ENCODE peak calls at places on chromosome 6, in four cellular contexts. S is A549; P is progenitor cell of endocrine pancreas; K is stimulated activated CD8-positive, alpha-beta memory T cell treated with anti-CD3 and anti-CD28 coated beads, Interleukin-7, amount 100 ng/mL, for 1 hour. R is an unnamed sample.
A peak's percentile ranks its signal among the peaks of the same experiment; 100 is the strongest.

GRCh38 chr6:24332306-24332705 is 25.6 kb downstream of the DCDC2 start:
- DNase-seq in P (no peak), S (no peak), K (no peak), R (no peak)

GRCh38 chr6:18861182-18861581 is 474.0 kb downstream of the RNF144B start:
- DNase-seq in S (no peak), K (no peak), P (no peak), R (no peak)

GRCh38 chr6:64037421-64037820 is 401.8 kb downstream of the PHF3 start:
- DNase-seq in P (no peak), K (no peak), S (no peak), R (no peak)

GRCh38 chr6:110784610-110784979 is 30.7 kb downstream of the CDK19 start:
- DNase-seq in S (no peak), K (no peak), P (no peak), R (no peak)

GRCh38 chr6:35804996-35805736 is at the start of gene LHFPL5:
- DNase-seq in S (peak; percentile 54), P (peak; percentile 78), K (no peak), R (peak; percentile 6)

GRCh38 chr6:106736502-106736901 is 107.1 kb downstream of the QRSL1 start:
- DNase-seq in S (no peak), K (no peak), P (no peak), R (no peak)

GRCh38 chr6:81816387-81816786 is 63.9 kb upstream of the TENT5A start:
- DNase-seq in P (no peak), S (no peak), K (no peak), R (no peak)

GRCh38 chr6:67345946-67346345 is 1289.1 kb upstream of the ADGRB3 start:
- DNase-seq in P (no peak), K (no peak), S (no peak), R (no peak)

R was measured in Jurkat, Clone E6-1.